ENCODE peak calls at places on chromosomes 13 and 19, in six cellular contexts. O is progenitor cell of endocrine pancreas, N is kidney, C is H9, Y is GM12865, K is cardiac fibroblast. G is an unnamed sample.

GRCh38 chr13:73061478-73062275 is 2.9 kb downstream of the KLF5 start:
- DNase-seq in Y (no peak), N (no peak), C (no peak), O (no peak), K (peak), G (no peak)

GRCh38 chr19:3029070-3029923 is at the start of gene TLE2:
- DNase-seq in N (no peak), O (no peak), C (no peak), K (no peak), Y (no peak), G (no peak)

GRCh38 chr19:12955996-12956395 is 1.0 kb downstream of the GADD45GIP1 start:
- DNase-seq in C (no peak), K (no peak), Y (no peak), N (no peak), O (no peak), G (no peak)

GRCh38 chr19:58229255-58229639 is 533 bp downstream of the ZNF544 start:
- DNase-seq in N (no peak), Y (peak), K (peak), O (no peak), C (peak), G (peak)

GRCh38 chr19:49084206-49085019 is 838 bp upstream of the SNRNP70 start:
- DNase-seq in N (no peak), Y (no peak), K (no peak), O (no peak), C (no peak), G (no peak)

GRCh38 chr13:111280666-111281577 is 39.5 kb upstream of the TEX29 start:
- DNase-seq in O (no peak), Y (no peak), K (peak), C (no peak), N (no peak), G (no peak)

GRCh38 chr19:49439841-49440240 is 1.5 kb downstream of the SLC17A7 start:
- DNase-seq in C (no peak), N (no peak), O (no peak), Y (no peak), K (no peak), G (no peak)

GRCh38 chr19:42546831-42547500 is 18.7 kb upstream of the CEACAM1 start:
- DNase-seq in K (no peak), C (no peak), N (no peak), O (no peak), Y (no peak), G (no peak)

GRCh38 chr13:113077566-113077952 is 28.0 kb upstream of the F7 start:
- DNase-seq in K (no peak), C (no peak), Y (no peak), N (peak), O (no peak), G (peak)

GRCh38 chr19:3613765-3614661 is 7.3 kb upstream of the TBXA2R start:
- DNase-seq in Y (no peak), N (peak), C (no peak), O (no peak), K (no peak), G (no peak)

GRCh38 chr13:20395061-20395916 is 130.4 kb downstream of the CRYL1 start:
- DNase-seq in K (no peak), Y (no peak), O (no peak), C (no peak), N (no peak), G (no peak)

DNA sequence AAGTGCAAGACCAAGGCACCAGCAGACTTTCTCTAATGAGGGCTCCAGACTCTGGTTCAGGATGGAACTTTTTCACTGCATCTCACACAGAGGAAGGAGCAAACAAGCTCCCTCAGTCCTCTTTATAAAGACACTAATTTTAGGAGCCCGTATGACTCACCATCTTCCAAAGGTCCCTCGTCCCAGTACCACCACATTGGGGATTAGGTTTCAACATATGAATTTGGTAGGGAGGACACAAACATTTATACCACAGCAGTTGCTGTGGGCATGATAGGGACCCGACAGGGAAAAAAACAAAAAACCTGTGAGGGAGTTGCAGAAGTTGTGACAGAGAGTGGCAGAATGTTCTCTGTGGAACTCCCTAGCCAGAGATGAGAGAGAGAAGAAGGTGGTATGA is 6.5 kb upstream of the CNMD start:
- DNase-seq in Y (no peak), C (no peak), K (no peak), N (no peak), O (no peak), G (no peak)
- TF ChIP-seq CTCF in Y (no peak), C (no peak), K (no peak), N (no peak), O (no peak), G (no peak)

DNA sequence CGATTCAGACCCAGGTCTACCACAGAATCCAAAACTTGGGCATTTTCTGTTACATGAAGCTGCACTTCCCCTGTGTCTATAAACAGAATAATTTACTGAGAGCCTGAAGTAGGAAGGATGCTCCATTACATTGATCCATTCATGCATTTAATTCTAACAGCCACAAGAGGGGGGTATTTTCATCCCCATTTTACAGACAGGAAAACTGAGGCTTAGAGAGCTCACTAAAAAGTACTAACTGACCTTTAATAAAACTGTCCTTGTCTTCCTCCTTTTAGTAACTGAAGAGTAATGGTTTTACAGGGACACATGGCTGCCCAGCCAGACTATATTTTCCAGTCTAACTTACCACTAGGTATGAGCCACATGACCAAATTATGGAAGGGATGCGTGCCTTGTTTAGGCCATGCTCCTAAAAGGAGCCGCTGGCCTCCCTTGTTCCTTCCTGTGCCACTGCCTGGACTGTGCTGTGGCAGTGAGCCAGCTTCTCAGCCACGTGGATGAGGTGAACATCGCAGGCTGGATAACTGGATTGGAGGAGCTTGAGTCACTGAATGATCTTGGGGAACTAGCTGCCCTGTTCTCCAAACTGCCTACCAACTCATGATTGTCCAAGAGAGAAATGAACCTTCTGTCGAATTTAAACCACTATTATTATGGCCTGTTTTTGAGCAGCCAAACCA is 108.3 kb downstream of the DOCK9 start:
- DNase-seq in C (no peak), Y (peak), O (no peak), N (no peak), K (peak), G (no peak)
- TF ChIP-seq CTCF in C (peak), Y (peak), O (peak), N (no peak), K (peak), G (peak)

GRCh38 chr13:87669379-87669978 is 1.7 kb upstream of the SLITRK5 start:
- DNase-seq in N (no peak), O (no peak), Y (peak), C (peak), K (peak), G (no peak)
- TF ChIP-seq CTCF in N (no peak), O (peak), Y (peak), C (peak), K (peak), G (peak)

GRCh38 chr19:8028951-8029491 is 23.5 kb upstream of the CCL25 start:
- DNase-seq in C (peak), K (peak), N (no peak), O (peak), Y (no peak), G (peak)
- TF ChIP-seq CTCF in C (peak), K (no peak), N (no peak), O (peak), Y (no peak), G (no peak)

GRCh38 chr19:33303791-33304759 is 1.7 kb upstream of the CEBPA start:
- DNase-seq in K (peak), N (peak), C (peak), O (no peak), Y (no peak), G (no peak)

GRCh38 chr19:33306853-33307792 is 4.8 kb upstream of the CEBPA start:
- DNase-seq in C (no peak), K (no peak), N (no peak), O (no peak), Y (no peak), G (no peak)

GRCh38 chr19:33306191-33306590 is 3.9 kb upstream of the CEBPA start:
- DNase-seq in K (no peak), Y (no peak), C (peak), N (no peak), O (no peak), G (no peak)

GRCh38 chr19:33302974-33303790 is 848 bp upstream of the CEBPA start:
- DNase-seq in K (peak), C (peak), N (peak), Y (no peak), O (peak), G (peak)

DNA sequence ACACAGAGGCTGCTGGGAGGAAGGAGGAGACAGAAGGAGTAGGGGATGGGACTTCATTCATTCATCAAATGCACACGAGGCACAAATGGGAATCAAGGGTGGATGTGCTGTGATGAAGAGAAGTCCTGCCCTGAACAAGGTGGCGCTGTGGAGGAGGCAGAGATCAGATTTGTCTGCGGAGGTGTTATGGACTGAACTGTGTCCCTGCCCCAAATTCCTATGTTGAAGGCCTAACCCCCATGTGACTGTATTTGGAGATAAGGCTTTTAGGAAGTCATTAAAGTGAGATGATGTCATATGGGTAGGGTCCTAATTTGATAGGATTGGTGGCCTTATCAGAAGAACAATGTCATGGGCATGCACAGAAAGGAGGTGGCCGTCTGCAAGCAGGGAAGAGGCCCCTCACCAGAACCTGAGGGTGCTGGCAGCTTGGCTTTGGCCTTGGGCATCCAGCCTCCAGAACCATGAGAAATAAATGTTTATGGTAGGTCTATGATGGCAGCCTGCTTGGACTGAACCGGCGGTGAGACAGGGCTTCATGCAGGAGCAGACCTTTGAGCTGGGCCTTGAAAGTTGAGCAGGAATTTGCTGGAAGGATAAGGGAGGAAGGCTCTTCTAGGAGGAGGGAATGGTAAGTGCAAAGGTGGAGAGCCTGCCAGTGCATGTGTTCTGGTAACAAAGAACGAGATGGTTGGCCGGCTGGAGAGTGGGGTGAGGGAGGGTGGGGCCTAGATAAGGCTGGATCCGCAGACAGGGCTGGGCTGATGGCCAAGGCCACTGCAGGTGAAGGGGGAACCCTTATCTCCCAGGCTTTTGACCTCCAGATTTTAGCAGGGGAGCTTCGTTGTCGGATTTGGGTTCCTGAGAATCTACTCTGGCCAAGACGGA is 2.7 kb upstream of the CEBPA start:
- DNase-seq in K (no peak), C (peak), Y (no peak), N (no peak), O (no peak), G (no peak)
- TF ChIP-seq CTCF in K (no peak), C (peak), Y (no peak), N (no peak), O (no peak), G (no peak)

DNA sequence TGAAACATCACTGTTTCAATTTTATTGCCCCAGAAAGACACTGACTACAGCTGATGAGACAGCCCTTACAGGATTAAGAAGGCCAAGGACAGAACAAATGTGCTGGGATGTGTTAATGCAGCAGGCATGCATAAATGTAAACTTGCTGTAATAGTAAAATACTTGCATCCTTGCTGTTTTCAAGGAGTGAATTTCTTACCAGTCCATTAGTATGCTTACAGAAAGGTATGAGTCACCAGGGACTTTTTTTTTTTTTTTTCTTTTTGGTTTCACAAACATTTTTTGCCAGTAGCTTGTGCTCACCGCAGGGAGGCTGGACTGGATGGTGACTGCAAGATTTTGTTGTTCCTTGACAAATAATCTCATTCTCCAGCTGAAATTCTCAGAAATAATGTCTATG is 55.1 kb downstream of the GPR180 start:
- DNase-seq in Y (peak), K (peak), N (no peak), C (no peak), O (no peak), G (no peak)
- TF ChIP-seq CTCF in Y (no peak), K (peak), N (no peak), C (no peak), O (no peak), G (no peak)

GRCh38 chr19:18668744-18669523 is 14.5 kb upstream of the CRTC1 start:
- DNase-seq in O (no peak), K (no peak), Y (no peak), N (no peak), C (no peak), G (no peak)
- TF ChIP-seq CTCF in O (no peak), K (no peak), Y (no peak), N (no peak), C (no peak), G (no peak)

G was measured in glutamatergic neuron.